ENCODE peak calls at places on chromosomes 11 and 22, in four cellular contexts. A is A549, O is K562, J is HepG2. M is an unnamed sample.

GRCh38 chr22:40053460-40053859 is 58.7 kb downstream of the FAM83F start:
- DNase-seq in A (no peak), O (no peak), J (no peak), M (no peak)

GRCh38 chr11:114321621-114322257 is 25.5 kb downstream of the NNMT start:
- DNase-seq in A (peak), O (no peak), J (no peak), M (no peak)

GRCh38 chr11:91396243-91397133 is 828.1 kb upstream of the FAT3 start:
- DNase-seq in A (peak), O (no peak), J (peak), M (no peak)

GRCh38 chr11:123046473-123047264 is 15.3 kb downstream of the HSPA8 start:
- DNase-seq in A (no peak), O (no peak), J (no peak), M (no peak)

GRCh38 chr11:2802389-2803185 is 83.0 kb downstream of the CDKN1C start:
- DNase-seq in A (no peak), O (no peak), J (no peak), M (peak)

GRCh38 chr11:66157182-66157864 is 87.3 kb downstream of the PACS1 start:
- DNase-seq in A (peak), O (peak), J (no peak), M (no peak)

GRCh38 chr22:45420011-45420410 is 6.5 kb downstream of the RIBC2 start:
- DNase-seq in A (no peak), O (no peak), J (no peak), M (peak)

GRCh38 chr11:133835258-133836075 is 9.8 kb downstream of the SPATA19 start:
- DNase-seq in A (peak), O (no peak), J (peak), M (peak)

GRCh38 chr11:64400667-64401066 is 41.7 kb downstream of the RPS6KA4 start:
- DNase-seq in A (no peak), O (no peak), J (no peak), M (no peak)

GRCh38 chr22:45511847-45512261 is 9.2 kb downstream of the FBLN1 start:
- DNase-seq in A (no peak), O (no peak), J (no peak), M (no peak)

GRCh38 chr11:25211635-25212251 is 714.9 kb downstream of the LUZP2 start:
- DNase-seq in A (no peak), O (no peak), J (no peak), M (no peak)

GRCh38 chr11:119910056-119910455 is 181.1 kb upstream of the NECTIN1 start:
- DNase-seq in A (no peak), O (no peak), J (no peak), M (no peak)

GRCh38 chr11:68658097-68658496 is 26.2 kb upstream of the GAL start:
- DNase-seq in A (no peak), O (no peak), J (no peak), M (no peak)

GRCh38 chr11:6390718-6391547 is 659 bp downstream of the SMPD1 start:
- DNase-seq in A (no peak), O (no peak), J (no peak), M (no peak)

GRCh38 chr11:84384637-84385227 is 1098.6 kb upstream of the CCDC90B start:
- DNase-seq in A (peak), O (peak), J (peak), M (no peak)

GRCh38 chr11:68903288-68903630 is 373 bp downstream of the MRPL21 start:
- DNase-seq in A (no peak), O (no peak), J (no peak), M (no peak)

GRCh38 chr11:120652705-120653335 is 141.3 kb downstream of the GRIK4 start:
- DNase-seq in A (peak), O (no peak), J (no peak), M (no peak)

GRCh38 chr22:45096256-45096907 is 67.3 kb upstream of the NUP50 start:
- DNase-seq in A (peak), O (peak), J (peak), M (no peak)

GRCh38 chr22:36374603-36375024 is 13.2 kb downstream of the MYH9 start:
- DNase-seq in A (peak), O (no peak), J (no peak), M (no peak)

GRCh38 chr11:114310095-114310494 is 13.9 kb downstream of the NNMT start:
- DNase-seq in A (no peak), O (no peak), J (no peak), M (no peak)

GRCh38 chr11:70836071-70836470 is 416.3 kb downstream of the SHANK2 start:
- DNase-seq in A (no peak), O (no peak), J (no peak), M (no peak)
- TF ChIP-seq EP300 in A (no peak), O (no peak), J (no peak), M (no peak)

GRCh38 chr22:38941488-38941987 is 15.9 kb upstream of the APOBEC3A start:
- DNase-seq in A (no peak), O (no peak), J (no peak), M (no peak)
- TF ChIP-seq RNF2 in A (no peak), O (no peak), J (no peak), M (no peak)

DNA sequence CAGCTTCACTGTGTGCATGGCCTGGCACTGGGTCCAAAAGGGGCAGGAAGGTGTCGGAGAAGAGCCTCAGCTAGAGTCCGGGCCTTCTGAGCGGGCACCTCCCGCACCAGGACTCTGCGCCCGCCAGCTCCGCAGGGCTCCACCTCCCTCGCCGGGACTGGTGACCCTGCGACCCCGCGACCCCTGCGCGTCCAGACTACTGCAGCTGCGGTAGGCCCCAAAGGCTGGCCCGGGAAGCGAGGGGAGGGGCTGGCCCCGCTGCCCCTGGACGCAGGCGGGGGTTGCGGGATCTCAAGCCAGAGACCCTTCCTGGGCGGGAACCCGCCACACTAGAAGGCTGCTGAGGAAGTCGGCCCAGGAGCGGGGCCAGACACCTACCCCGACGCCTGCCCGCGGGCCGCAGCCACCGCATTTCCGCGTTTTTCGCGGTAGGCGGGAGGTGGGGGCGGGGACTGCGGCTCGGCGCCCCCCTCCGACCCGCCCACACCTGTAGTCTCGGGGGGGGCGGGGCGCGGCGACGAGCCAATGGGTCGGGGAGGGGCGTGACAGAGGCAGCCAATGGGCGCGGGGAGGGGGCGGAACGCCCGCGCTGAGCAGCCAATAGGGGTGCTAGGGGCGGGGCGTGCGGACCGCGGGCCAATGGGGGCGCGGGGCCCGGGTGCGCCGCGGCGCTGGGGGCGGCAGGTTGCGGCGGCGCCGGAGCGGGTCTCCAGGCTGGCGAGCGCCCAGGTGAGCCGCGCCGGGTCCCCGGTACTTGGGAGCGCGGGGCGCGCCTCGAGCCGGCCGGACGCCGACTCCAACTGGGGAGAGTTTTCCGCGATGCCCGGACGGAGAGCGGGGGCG is at the start of the genes LMNTD2 and RASSF7:
- DNase-seq in A (peak), O (peak), J (peak), M (peak)
- TF ChIP-seq EP300 in A (no peak), O (no peak), J (no peak), M (no peak)

GRCh38 chr11:67436459-67437081 is 912 bp downstream of the PTPRCAP start:
- DNase-seq in A (no peak), O (peak), J (no peak), M (peak)

GRCh38 chr11:67438121-67438902 is 830 bp upstream of the PTPRCAP start:
- DNase-seq in A (no peak), O (peak), J (no peak), M (no peak)

GRCh38 chr11:67435031-67435726 is 2.3 kb downstream of the PTPRCAP start:
- DNase-seq in A (no peak), O (no peak), J (no peak), M (no peak)

GRCh38 chr11:67435727-67436458 is 1.6 kb downstream of the PTPRCAP start:
- DNase-seq in A (no peak), O (no peak), J (no peak), M (no peak)

DNA sequence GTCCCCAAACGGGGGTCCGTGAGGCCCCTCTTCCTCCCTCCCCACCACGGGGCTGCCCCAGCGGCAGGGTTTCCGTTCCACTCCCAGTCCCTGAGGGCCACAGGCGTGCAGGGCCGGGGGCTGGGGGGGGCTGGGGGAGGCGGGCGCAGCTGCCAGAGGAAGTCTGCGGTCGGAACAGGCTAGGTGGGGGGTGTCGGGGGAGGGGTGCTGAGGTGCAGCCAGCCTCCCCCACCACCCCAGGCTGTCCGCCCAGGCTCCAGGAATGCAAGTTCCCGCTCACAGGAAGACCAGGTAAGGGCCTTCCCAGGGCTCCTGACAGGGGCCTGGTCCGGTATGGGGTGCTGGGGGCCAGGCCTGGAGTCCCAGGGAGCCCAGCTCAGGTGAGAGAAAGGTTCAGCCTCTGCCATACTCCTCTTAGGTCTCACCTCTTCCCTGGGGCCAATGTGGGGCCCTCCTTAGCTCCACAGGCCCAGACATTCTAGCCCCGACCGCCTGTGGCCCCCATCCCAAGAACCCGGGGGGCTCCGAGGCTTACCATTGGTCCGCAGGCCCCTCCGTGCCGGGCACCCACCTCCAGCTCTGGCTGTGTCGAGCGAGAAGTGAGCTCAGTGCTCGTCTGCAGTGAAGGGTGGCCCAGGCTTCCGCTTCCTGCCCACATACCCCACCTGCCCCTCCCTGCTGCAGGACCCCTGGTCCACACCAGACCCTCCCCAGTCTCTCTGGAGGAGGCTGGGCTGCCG is at the start of gene PTPRCAP:
- DNase-seq in A (no peak), O (peak), J (no peak), M (peak)
- TF ChIP-seq RNF2 in A (no peak), O (no peak), J (no peak), M (no peak)

GRCh38 chr22:21984793-21985192 is 2.2 kb upstream of the TOP3B start:
- DNase-seq in A (peak), O (peak), J (no peak), M (peak)

GRCh38 chr22:21980547-21980946 is 2.0 kb downstream of the TOP3B start:
- DNase-seq in A (no peak), O (no peak), J (no peak), M (no peak)

GRCh38 chr22:21981874-21982273 is 713 bp downstream of the TOP3B start:
- DNase-seq in A (no peak), O (peak), J (no peak), M (no peak)

GRCh38 chr22:21985214-21985613 is 2.6 kb upstream of the TOP3B start:
- DNase-seq in A (no peak), O (no peak), J (no peak), M (no peak)

GRCh38 chr22:21982338-21982965 is at the start of gene TOP3B:
- DNase-seq in A (peak), O (peak), J (peak), M (no peak)
- TF ChIP-seq EP300 in A (no peak), O (peak), J (peak), M (peak)

DNA sequence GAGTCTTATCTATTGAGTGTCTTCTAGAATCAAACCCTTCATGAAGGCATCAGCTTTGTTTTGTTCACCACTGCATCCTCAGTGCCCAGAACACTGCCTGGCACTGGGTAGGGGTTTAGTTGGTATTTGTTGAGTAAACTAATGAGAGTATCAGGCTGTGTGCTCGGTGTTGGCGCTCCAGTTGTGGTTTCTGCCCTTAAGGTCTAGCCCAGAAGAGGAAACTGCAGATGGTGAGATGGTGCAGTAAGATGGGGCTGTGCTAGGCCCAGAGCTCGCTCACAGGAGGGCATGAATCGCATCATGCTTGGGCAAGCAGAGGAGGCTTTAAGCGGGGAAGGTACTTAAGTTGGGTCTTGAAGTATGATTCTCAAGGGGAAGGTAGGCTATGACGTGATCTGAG is 97.2 kb downstream of the FBXO7 start:
- DNase-seq in A (no peak), O (no peak), J (no peak), M (no peak)
- TF ChIP-seq RNF2 in A (no peak), O (no peak), J (no peak), M (no peak)

M was measured in H1.